ENCODE peak calls at places on chromosome 17, in seven cellular contexts. A is right atrium auricular region, O is fibroblast of pulmonary artery, D is IMR-90, E is neural progenitor cell, U is mesothelial cell of epicardium, Q is stomach. S is an unnamed sample.
A peak's percentile ranks its signal among the peaks of the same experiment; 100 is the strongest.

GRCh38 chr17:63189082-63189481 is 223.0 kb downstream of the TANC2 start:
- DNase-seq in A (no peak), Q (no peak), O (peak; percentile 68), E (no peak), D (peak; percentile 78), U (no peak), S (no peak)

GRCh38 chr17:62965149-62965648 is 836 bp upstream of the TANC2 start:
- DNase-seq in E (no peak), O (no peak), A (no peak), Q (no peak), D (peak; percentile 52), U (no peak), S (no peak)

GRCh38 chr17:49748791-49749190 is 15.1 kb downstream of the FAM117A start:
- DNase-seq in E (no peak), D (no peak), Q (no peak), O (no peak), A (no peak), U (no peak), S (no peak)

GRCh38 chr17:80584171-80584905 is 39.7 kb downstream of the RPTOR start:
- DNase-seq in D (peak; percentile 26), A (no peak), U (no peak), Q (no peak), E (no peak), O (no peak), S (no peak)

GRCh38 chr17:2390199-2390880 is 10.5 kb downstream of the MNT start:
- DNase-seq in Q (no peak), O (no peak), E (no peak), A (peak; percentile 78), D (no peak), U (no peak), S (no peak)

GRCh38 chr17:15306406-15306970 is 34.9 kb downstream of the TEKT3 start:
- DNase-seq in O (no peak), D (peak; percentile 31), E (no peak), Q (no peak), A (no peak), U (no peak), S (no peak)

GRCh38 chr17:49515196-49515770 is 20.2 kb downstream of the NGFR start:
- DNase-seq in Q (peak; percentile 86), O (peak; percentile 96), A (peak; percentile 92), E (peak; percentile 83), D (peak; percentile 93), U (no peak), S (no peak)

GRCh38 chr17:59790936-59791335 is 83.5 kb downstream of the VMP1 start:
- DNase-seq in Q (no peak), A (no peak), O (no peak), U (no peak), D (no peak), E (no peak), S (no peak)

GRCh38 chr17:72970246-72970645 is 122.2 kb downstream of the SLC39A11 start:
- DNase-seq in U (no peak), O (no peak), D (no peak), A (no peak), E (peak; percentile 62), Q (no peak), S (no peak)

DNA sequence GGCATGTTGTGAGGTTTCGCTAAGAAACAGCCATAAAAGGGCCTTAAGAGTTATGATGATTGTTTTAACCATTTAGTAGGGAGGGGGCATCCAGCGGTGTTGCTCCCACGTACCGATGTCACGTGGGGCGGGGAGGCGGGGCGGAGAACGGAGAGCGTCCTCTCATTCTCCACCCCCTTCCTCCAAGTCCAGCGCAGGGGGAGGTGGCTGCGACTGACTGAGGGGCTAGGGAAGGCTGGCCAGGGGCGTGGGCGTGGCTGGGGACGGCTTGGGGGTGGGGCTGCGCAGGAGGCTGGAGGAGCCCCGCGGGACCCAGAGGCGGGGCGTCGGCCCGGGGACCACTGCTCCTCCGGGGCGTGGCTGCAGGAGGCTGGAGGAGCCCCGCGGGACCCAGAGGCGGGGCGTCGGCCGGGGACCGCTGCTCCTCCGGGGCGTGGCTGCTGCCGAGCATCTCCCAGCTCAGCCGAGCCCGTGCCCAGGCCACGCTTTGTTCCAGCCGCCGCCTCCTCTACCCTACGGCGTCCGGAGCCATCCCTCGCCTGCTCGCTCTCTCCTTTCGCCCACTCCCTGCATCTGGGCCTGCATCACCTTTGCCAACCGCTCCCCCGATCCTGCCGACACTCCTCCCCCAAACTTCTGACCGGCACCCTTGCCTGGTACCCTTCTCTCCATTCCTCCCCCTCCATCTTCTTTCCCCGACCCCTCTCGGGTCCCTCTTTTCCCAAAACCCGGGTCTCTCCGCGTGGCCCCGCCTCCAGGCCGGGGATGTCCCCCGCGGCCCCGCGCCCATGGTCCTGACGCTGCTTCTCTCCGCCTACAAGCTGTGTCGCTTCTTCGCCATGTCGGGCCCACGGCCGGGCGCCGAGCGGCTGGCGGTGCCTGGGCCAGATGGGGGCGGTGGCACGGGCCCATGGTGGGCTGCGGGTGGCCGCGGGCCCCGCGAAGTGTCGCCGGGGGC is at the start of gene SARM1:
- DNase-seq in D (peak; percentile 85), A (peak; percentile 76), E (peak; percentile 98), O (peak; percentile 85), Q (peak; percentile 65), U (peak; percentile 87), S (peak; percentile 92)
- TF ChIP-seq CTCF in D (no peak), A (no peak), E (no peak), O (no peak), Q (no peak), U (no peak), S (no peak)

GRCh38 chr17:74271281-74271680 is 2.8 kb upstream of the DNAI2 start:
- DNase-seq in E (no peak), O (no peak), Q (no peak), A (no peak), D (no peak), U (no peak), S (no peak)
- TF ChIP-seq CTCF in E (no peak), O (no peak), Q (no peak), A (no peak), D (no peak), U (no peak), S (no peak)

DNA sequence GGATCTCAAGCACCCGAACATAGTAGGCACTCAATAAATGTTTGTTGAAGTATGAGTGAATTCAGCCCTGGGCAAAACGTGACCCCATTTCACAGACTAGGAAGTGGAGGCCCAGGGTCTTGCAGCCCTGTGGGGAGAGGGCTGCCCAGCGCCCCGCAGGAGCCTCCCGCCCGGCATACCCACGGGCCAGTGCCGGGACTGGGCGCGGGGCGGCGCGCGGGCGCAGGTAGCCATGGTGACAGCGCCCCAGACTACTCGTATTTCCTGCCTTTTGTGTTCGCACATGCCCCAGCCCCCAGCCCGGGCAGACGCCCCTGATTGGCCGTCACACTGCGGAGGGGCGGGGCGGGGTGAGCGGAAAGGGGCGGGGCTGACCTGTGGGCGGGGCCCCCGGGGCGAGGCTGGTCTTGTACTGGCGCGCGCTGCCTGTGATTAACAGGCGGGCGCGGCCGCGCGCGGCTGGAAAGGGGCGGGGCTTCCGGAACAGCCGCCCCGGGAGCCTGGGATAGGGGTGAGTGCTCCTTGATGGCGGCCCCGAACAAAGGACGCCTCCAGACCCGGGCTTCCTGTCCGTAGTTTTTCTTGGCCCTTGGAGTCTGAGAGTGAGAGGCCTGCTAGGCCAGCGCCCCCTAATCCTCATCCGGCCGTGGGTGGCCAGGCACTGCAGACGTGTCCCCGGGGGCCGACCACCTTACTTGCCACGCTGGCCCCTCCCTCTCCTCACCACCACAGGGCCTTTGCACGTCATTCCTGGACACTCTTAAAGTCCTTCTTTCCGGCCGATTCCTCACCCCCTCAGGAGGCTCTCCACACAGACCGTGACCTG is 71.0 kb downstream of the RAI1 start:
- DNase-seq in D (peak; percentile 88), O (peak; percentile 93), A (peak; percentile 98), Q (peak; percentile 98), E (peak; percentile 97), U (peak; percentile 94), S (peak; percentile 98)
- TF ChIP-seq CTCF in D (peak; percentile 33), O (no peak), A (peak; percentile 42), Q (no peak), E (peak; percentile 42), U (no peak), S (peak; percentile 22)

GRCh38 chr17:44095647-44096496 is 25.3 kb downstream of the G6PC3 start:
- DNase-seq in U (peak; percentile 57), D (peak; percentile 93), A (peak; percentile 73), O (peak; percentile 95), E (peak; percentile 92), Q (no peak), S (no peak)
- TF ChIP-seq CTCF in U (no peak), D (peak; percentile 39), A (peak; percentile 24), O (peak; percentile 24), E (no peak), Q (no peak), S (no peak)

DNA sequence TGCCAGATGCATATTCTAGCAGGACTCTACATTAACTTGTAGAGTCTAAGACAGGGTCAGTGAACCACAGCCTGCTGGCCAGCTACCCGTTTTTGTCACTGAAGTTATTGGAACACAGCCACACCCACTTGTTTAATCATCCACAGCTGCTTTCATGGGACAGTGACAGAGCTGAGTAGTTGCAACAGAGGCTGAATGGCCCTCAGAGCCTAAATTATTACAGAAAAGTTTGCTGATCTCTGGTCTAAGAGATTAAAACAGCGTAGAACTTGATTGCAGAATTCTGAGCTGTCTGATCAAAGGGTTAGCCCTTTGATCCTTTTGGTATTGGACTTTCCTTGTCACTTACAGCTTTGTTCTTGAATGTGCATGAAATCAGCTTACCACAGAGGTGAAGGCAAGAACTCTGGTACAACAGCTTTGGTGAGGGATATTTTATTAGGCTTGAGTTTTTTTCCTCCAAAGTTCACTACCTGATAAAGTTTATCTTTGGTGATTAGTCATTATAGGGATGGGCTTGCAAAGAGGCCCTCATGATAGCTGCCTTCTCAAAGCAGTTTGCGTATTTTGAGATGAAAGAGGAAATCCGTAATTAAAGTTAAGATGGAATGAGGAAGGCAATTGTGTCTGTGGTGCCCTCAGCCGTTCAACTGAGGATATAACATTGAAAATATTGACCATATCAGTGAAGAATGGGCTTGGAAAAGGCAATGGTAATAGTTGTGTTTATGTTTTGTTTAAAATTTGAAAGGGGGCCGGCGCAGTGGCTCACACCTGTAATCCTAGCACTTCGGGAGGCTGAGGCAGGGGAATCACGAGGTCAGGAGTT is 23.7 kb downstream of the ALDH3A2 start:
- DNase-seq in U (no peak), D (peak; percentile 8), E (no peak), O (no peak), A (peak; percentile 79), Q (peak; percentile 62), S (no peak)
- TF ChIP-seq CTCF in U (no peak), D (peak; percentile 37), E (no peak), O (peak; percentile 36), A (no peak), Q (no peak), S (no peak)

GRCh38 chr17:16407911-16408588 is 7.3 kb upstream of the TRPV2 start:
- DNase-seq in E (peak; percentile 58), D (peak; percentile 47), O (peak; percentile 63), U (peak; percentile 79), Q (peak; percentile 78), A (peak; percentile 76), S (no peak)

GRCh38 chr17:16406742-16407674 is 8.4 kb upstream of the TRPV2 start:
- DNase-seq in Q (no peak), O (no peak), U (peak; percentile 56), E (peak; percentile 89), A (no peak), D (no peak), S (no peak)
- TF ChIP-seq CTCF in Q (no peak), O (no peak), U (no peak), E (peak; percentile 50), A (no peak), D (no peak), S (no peak)

DNA sequence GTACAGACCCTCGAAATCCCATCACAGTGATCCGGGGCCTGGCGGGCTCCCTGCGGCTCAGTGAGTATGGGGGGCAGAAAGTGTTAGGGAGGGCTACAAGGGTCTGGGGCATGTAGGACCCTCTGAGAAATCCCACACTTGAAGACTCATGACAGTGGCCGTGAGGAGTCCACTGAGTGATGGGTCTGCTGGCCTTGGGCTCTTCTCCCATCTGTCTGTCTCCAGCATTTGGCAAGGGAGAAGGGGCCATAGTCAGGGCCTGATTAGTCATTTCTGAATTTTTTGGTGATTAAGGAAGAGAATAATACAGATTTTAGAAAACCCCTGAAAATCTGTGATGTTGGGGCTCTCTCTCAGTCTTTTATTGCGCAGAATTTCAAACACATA is 4.8 kb upstream of the TMEM88 start:
- DNase-seq in D (no peak), O (no peak), U (no peak), E (no peak), A (no peak), Q (no peak), S (no peak)
- TF ChIP-seq CTCF in D (no peak), O (no peak), U (no peak), E (no peak), A (no peak), Q (no peak), S (no peak)

S was measured in type B pancreatic cell.